ENCODE peak calls at places on chromosomes 7 and 10, in nine cellular contexts. One of them, this sample, is unnamed.

GRCh38 chr7:74269757-74270277 is 15.6 kb upstream of the RFC2 start:
- DNase-seq in astrocyte of the cerebellum: peak
- DNase-seq in colonic mucosa: peak
- DNase-seq in astrocyte of the spinal cord: peak
- DNase-seq in brain microvascular endothelial cell: peak
- DNase-seq in CD8-positive, alpha-beta T cell: peak
- DNase-seq in astrocyte: peak
- DNase-seq in Panc1: no peak
- DNase-seq in esophagus muscularis mucosa: no peak
- DNase-seq in this sample: peak

GRCh38 chr7:112721395-112721794 is 68.8 kb downstream of the TMEM168 start:
- DNase-seq in astrocyte of the cerebellum: peak
- DNase-seq in colonic mucosa: no peak
- DNase-seq in astrocyte of the spinal cord: no peak
- DNase-seq in brain microvascular endothelial cell: no peak
- DNase-seq in CD8-positive, alpha-beta T cell: no peak
- DNase-seq in astrocyte: no peak
- DNase-seq in Panc1: no peak
- DNase-seq in esophagus muscularis mucosa: no peak
- DNase-seq in this sample: no peak

GRCh38 chr7:50502001-50502684 is 52.0 kb upstream of the FIGNL1 start:
- DNase-seq in astrocyte of the cerebellum: peak
- DNase-seq in colonic mucosa: peak
- DNase-seq in astrocyte of the spinal cord: peak
- DNase-seq in brain microvascular endothelial cell: peak
- DNase-seq in CD8-positive, alpha-beta T cell: no peak
- DNase-seq in astrocyte: peak
- DNase-seq in Panc1: no peak
- DNase-seq in esophagus muscularis mucosa: no peak
- DNase-seq in this sample: peak

GRCh38 chr10:129766611-129767550 is 197.2 kb downstream of the EBF3 start:
- DNase-seq in astrocyte of the cerebellum: no peak
- DNase-seq in colonic mucosa: peak
- DNase-seq in astrocyte of the spinal cord: no peak
- DNase-seq in brain microvascular endothelial cell: no peak
- DNase-seq in CD8-positive, alpha-beta T cell: peak
- DNase-seq in astrocyte: no peak
- DNase-seq in Panc1: no peak
- DNase-seq in esophagus muscularis mucosa: peak
- DNase-seq in this sample: no peak

GRCh38 chr7:46059308-46060020 is 138.4 kb upstream of the IGFBP3 start:
- DNase-seq in astrocyte of the cerebellum: no peak
- DNase-seq in colonic mucosa: no peak
- DNase-seq in astrocyte of the spinal cord: no peak
- DNase-seq in brain microvascular endothelial cell: no peak
- DNase-seq in CD8-positive, alpha-beta T cell: no peak
- DNase-seq in astrocyte: no peak
- DNase-seq in Panc1: no peak
- DNase-seq in esophagus muscularis mucosa: no peak
- DNase-seq in this sample: no peak

GRCh38 chr7:107971100-107971499 is 31.9 kb downstream of the LAMB1 start:
- DNase-seq in astrocyte of the cerebellum: no peak
- DNase-seq in colonic mucosa: no peak
- DNase-seq in astrocyte of the spinal cord: no peak
- DNase-seq in brain microvascular endothelial cell: no peak
- DNase-seq in CD8-positive, alpha-beta T cell: no peak
- DNase-seq in astrocyte: no peak
- DNase-seq in Panc1: no peak
- DNase-seq in esophagus muscularis mucosa: no peak
- DNase-seq in this sample: no peak

GRCh38 chr7:91436655-91437054 is 172.4 kb downstream of the FZD1 start:
- DNase-seq in astrocyte of the cerebellum: no peak
- DNase-seq in colonic mucosa: no peak
- DNase-seq in astrocyte of the spinal cord: no peak
- DNase-seq in brain microvascular endothelial cell: no peak
- DNase-seq in CD8-positive, alpha-beta T cell: no peak
- DNase-seq in astrocyte: no peak
- DNase-seq in Panc1: no peak
- DNase-seq in esophagus muscularis mucosa: no peak
- DNase-seq in this sample: no peak

GRCh38 chr10:121928528-121928884 is 675 bp upstream of the ATE1 start:
- DNase-seq in astrocyte of the cerebellum: no peak
- DNase-seq in colonic mucosa: peak
- DNase-seq in astrocyte of the spinal cord: peak
- DNase-seq in brain microvascular endothelial cell: no peak
- DNase-seq in CD8-positive, alpha-beta T cell: no peak
- DNase-seq in astrocyte: peak
- DNase-seq in Panc1: no peak
- DNase-seq in esophagus muscularis mucosa: no peak
- DNase-seq in this sample: peak

GRCh38 chr10:43407148-43407575 is 1.8 kb downstream of the HNRNPF start:
- DNase-seq in astrocyte of the cerebellum: no peak
- DNase-seq in colonic mucosa: peak
- DNase-seq in astrocyte of the spinal cord: peak
- DNase-seq in brain microvascular endothelial cell: peak
- DNase-seq in CD8-positive, alpha-beta T cell: peak
- DNase-seq in astrocyte: peak
- DNase-seq in Panc1: no peak
- DNase-seq in esophagus muscularis mucosa: no peak
- DNase-seq in this sample: peak

GRCh38 chr10:107546986-107547385 is 382.5 kb upstream of the SORCS1 start:
- DNase-seq in astrocyte of the cerebellum: no peak
- DNase-seq in colonic mucosa: no peak
- DNase-seq in astrocyte of the spinal cord: no peak
- DNase-seq in brain microvascular endothelial cell: no peak
- DNase-seq in CD8-positive, alpha-beta T cell: no peak
- DNase-seq in astrocyte: no peak
- DNase-seq in Panc1: no peak
- DNase-seq in esophagus muscularis mucosa: no peak
- DNase-seq in this sample: no peak

GRCh38 chr7:115635367-115635766 is 395.2 kb downstream of the TFEC start:
- DNase-seq in astrocyte of the cerebellum: no peak
- DNase-seq in colonic mucosa: no peak
- DNase-seq in astrocyte of the spinal cord: no peak
- DNase-seq in brain microvascular endothelial cell: no peak
- DNase-seq in CD8-positive, alpha-beta T cell: no peak
- DNase-seq in astrocyte: no peak
- DNase-seq in Panc1: no peak
- DNase-seq in esophagus muscularis mucosa: no peak
- DNase-seq in this sample: peak

GRCh38 chr10:21975378-21975990 is 28.0 kb downstream of the DNAJC1 start:
- DNase-seq in astrocyte of the cerebellum: no peak
- DNase-seq in colonic mucosa: no peak
- DNase-seq in astrocyte of the spinal cord: no peak
- DNase-seq in brain microvascular endothelial cell: no peak
- DNase-seq in CD8-positive, alpha-beta T cell: no peak
- DNase-seq in astrocyte: no peak
- DNase-seq in Panc1: no peak
- DNase-seq in esophagus muscularis mucosa: no peak
- DNase-seq in this sample: no peak

GRCh38 chr10:8137726-8138125 is 83.2 kb downstream of the GATA3 start:
- DNase-seq in astrocyte of the cerebellum: no peak
- DNase-seq in colonic mucosa: no peak
- DNase-seq in astrocyte of the spinal cord: no peak
- DNase-seq in brain microvascular endothelial cell: no peak
- DNase-seq in CD8-positive, alpha-beta T cell: peak
- DNase-seq in astrocyte: no peak
- DNase-seq in Panc1: no peak
- DNase-seq in esophagus muscularis mucosa: no peak
- DNase-seq in this sample: no peak

GRCh38 chr10:114030140-114030539 is 13.5 kb upstream of the ADRB1 start:
- DNase-seq in astrocyte of the cerebellum: no peak
- DNase-seq in colonic mucosa: no peak
- DNase-seq in astrocyte of the spinal cord: no peak
- DNase-seq in brain microvascular endothelial cell: no peak
- DNase-seq in CD8-positive, alpha-beta T cell: no peak
- DNase-seq in astrocyte: no peak
- DNase-seq in Panc1: no peak
- DNase-seq in esophagus muscularis mucosa: no peak
- DNase-seq in this sample: no peak

GRCh38 chr10:96610817-96611216 is 24.0 kb upstream of the TM9SF3 start:
- DNase-seq in astrocyte of the cerebellum: no peak
- DNase-seq in colonic mucosa: peak
- DNase-seq in astrocyte of the spinal cord: no peak
- DNase-seq in brain microvascular endothelial cell: no peak
- DNase-seq in CD8-positive, alpha-beta T cell: peak
- DNase-seq in astrocyte: no peak
- DNase-seq in Panc1: no peak
- DNase-seq in esophagus muscularis mucosa: no peak
- DNase-seq in this sample: no peak

GRCh38 chr7:36149694-36150452 is 3.2 kb upstream of the EEPD1 start:
- DNase-seq in astrocyte of the cerebellum: no peak
- DNase-seq in colonic mucosa: no peak
- DNase-seq in astrocyte of the spinal cord: no peak
- DNase-seq in brain microvascular endothelial cell: no peak
- DNase-seq in CD8-positive, alpha-beta T cell: no peak
- DNase-seq in astrocyte: no peak
- DNase-seq in Panc1: no peak
- DNase-seq in esophagus muscularis mucosa: peak
- DNase-seq in this sample: no peak

GRCh38 chr10:60537697-60538096 is 148.0 kb upstream of the ANK3 start:
- DNase-seq in astrocyte of the cerebellum: no peak
- DNase-seq in colonic mucosa: no peak
- DNase-seq in astrocyte of the spinal cord: peak
- DNase-seq in brain microvascular endothelial cell: no peak
- DNase-seq in CD8-positive, alpha-beta T cell: no peak
- DNase-seq in astrocyte: peak
- DNase-seq in Panc1: peak
- DNase-seq in esophagus muscularis mucosa: no peak
- DNase-seq in this sample: no peak

DNA sequence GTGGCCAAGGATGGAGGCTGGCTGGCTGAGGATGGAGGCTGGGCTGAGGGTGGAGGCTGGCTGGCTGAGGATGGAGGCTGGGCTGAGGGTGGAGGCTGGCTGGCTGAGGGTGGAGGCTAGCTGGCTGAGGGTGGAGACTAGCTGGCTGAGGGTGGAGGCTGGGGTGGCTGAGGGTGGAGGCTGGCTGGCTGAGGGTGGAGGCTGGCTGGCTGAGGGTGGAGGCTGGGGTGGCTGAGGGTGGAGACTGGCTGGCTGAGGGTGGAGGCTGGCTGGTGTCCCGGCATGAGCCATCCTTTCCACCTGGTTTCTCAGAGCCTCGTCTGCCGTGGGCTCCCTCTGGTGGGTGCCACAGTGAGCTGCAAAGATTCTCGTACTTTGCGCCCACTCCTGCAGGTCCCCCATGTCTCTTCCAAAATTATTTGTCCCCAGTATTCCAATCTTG is 88.4 kb downstream of the ELFN1 start:
- DNase-seq in astrocyte of the cerebellum: no peak
- DNase-seq in colonic mucosa: no peak
- DNase-seq in astrocyte of the spinal cord: no peak
- DNase-seq in brain microvascular endothelial cell: no peak
- DNase-seq in CD8-positive, alpha-beta T cell: no peak
- DNase-seq in astrocyte: no peak
- DNase-seq in Panc1: no peak
- DNase-seq in esophagus muscularis mucosa: no peak
- DNase-seq in this sample: peak
- TF ChIP-seq CTCF in astrocyte of the cerebellum: peak
- TF ChIP-seq CTCF in colonic mucosa: peak
- TF ChIP-seq CTCF in astrocyte of the spinal cord: peak
- TF ChIP-seq CTCF in brain microvascular endothelial cell: peak
- TF ChIP-seq CTCF in CD8-positive, alpha-beta T cell: no peak
- TF ChIP-seq CTCF in astrocyte: no peak
- TF ChIP-seq CTCF in Panc1: no peak
- TF ChIP-seq CTCF in esophagus muscularis mucosa: peak
- TF ChIP-seq CTCF in this sample: peak

GRCh38 chr7:64639267-64640001 is 26.5 kb upstream of the ZNF107 start:
- DNase-seq in astrocyte of the cerebellum: no peak
- DNase-seq in colonic mucosa: no peak
- DNase-seq in astrocyte of the spinal cord: no peak
- DNase-seq in brain microvascular endothelial cell: no peak
- DNase-seq in CD8-positive, alpha-beta T cell: no peak
- DNase-seq in astrocyte: no peak
- DNase-seq in Panc1: no peak
- DNase-seq in esophagus muscularis mucosa: no peak
- DNase-seq in this sample: no peak
- TF ChIP-seq CTCF in astrocyte of the cerebellum: no peak
- TF ChIP-seq CTCF in colonic mucosa: no peak
- TF ChIP-seq CTCF in astrocyte of the spinal cord: no peak
- TF ChIP-seq CTCF in brain microvascular endothelial cell: no peak
- TF ChIP-seq CTCF in CD8-positive, alpha-beta T cell: no peak
- TF ChIP-seq CTCF in astrocyte: no peak
- TF ChIP-seq CTCF in Panc1: no peak
- TF ChIP-seq CTCF in esophagus muscularis mucosa: no peak
- TF ChIP-seq CTCF in this sample: no peak

GRCh38 chr7:87624628-87625027 is 3.6 kb upstream of the RUNDC3B start:
- DNase-seq in astrocyte of the cerebellum: no peak
- DNase-seq in colonic mucosa: no peak
- DNase-seq in astrocyte of the spinal cord: no peak
- DNase-seq in brain microvascular endothelial cell: no peak
- DNase-seq in CD8-positive, alpha-beta T cell: no peak
- DNase-seq in astrocyte: no peak
- DNase-seq in Panc1: no peak
- DNase-seq in esophagus muscularis mucosa: no peak
- DNase-seq in this sample: no peak
- TF ChIP-seq CTCF in astrocyte of the cerebellum: no peak
- TF ChIP-seq CTCF in colonic mucosa: no peak
- TF ChIP-seq CTCF in astrocyte of the spinal cord: no peak
- TF ChIP-seq CTCF in brain microvascular endothelial cell: no peak
- TF ChIP-seq CTCF in CD8-positive, alpha-beta T cell: no peak
- TF ChIP-seq CTCF in astrocyte: no peak
- TF ChIP-seq CTCF in Panc1: no peak
- TF ChIP-seq CTCF in esophagus muscularis mucosa: no peak
- TF ChIP-seq CTCF in this sample: no peak

DNA sequence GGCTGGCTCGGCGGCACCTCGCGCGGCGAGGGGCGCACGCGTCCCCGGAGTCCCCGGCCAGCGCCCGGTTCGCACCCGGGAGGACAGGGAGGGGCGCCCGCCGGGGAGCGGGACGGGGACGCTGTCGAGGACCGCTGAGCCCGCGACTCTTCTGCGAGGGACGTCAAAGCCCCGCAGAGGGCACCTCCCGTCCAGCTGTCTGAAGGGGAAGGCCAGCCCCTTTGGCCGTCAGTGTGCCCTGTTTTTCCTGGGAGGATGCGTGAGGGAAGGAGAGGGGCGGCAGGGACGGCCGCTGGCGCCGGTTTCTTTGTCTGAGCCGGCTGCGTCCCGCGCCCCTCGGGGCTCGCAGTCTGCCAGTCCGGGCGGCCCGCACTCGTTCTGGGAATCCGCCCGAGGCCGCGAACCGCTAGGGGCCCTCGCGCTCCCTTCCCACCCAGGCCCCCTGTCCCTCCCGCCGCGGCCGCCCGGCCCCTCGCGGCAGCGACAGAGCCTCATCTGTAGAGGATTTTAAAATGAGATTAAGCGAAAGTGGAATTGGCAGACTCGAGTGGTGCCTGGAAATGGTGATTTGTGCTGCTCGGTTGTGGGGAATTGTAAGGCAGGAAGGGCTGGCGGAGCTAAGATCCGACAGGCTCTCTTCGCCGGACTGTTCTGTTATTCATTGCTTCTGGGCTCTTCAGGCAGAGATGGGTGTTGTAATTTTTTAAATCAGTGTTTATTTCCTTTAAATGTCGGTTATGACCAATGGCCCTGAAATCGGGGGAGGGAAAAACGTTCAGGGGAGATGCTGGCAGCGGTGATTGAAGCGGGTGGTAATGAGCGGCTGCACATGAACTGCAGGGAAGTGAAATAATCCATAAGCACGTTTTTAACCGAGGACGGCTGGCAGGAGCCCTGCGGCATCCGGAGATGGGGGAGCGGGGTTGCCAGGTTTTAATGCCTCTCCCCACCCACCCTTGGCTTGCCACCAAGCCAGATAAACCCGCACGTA is 622 bp upstream of the RELN start:
- DNase-seq in astrocyte of the cerebellum: peak
- DNase-seq in colonic mucosa: no peak
- DNase-seq in astrocyte of the spinal cord: peak
- DNase-seq in brain microvascular endothelial cell: peak
- DNase-seq in CD8-positive, alpha-beta T cell: no peak
- DNase-seq in astrocyte: peak
- DNase-seq in Panc1: no peak
- DNase-seq in esophagus muscularis mucosa: no peak
- DNase-seq in this sample: peak
- TF ChIP-seq CTCF in astrocyte of the cerebellum: peak
- TF ChIP-seq CTCF in colonic mucosa: no peak
- TF ChIP-seq CTCF in astrocyte of the spinal cord: peak
- TF ChIP-seq CTCF in brain microvascular endothelial cell: peak
- TF ChIP-seq CTCF in CD8-positive, alpha-beta T cell: no peak
- TF ChIP-seq CTCF in astrocyte: no peak
- TF ChIP-seq CTCF in Panc1: peak
- TF ChIP-seq CTCF in esophagus muscularis mucosa: no peak
- TF ChIP-seq CTCF in this sample: no peak